ENCODE peak calls at places on chromosomes 5 and 9, in six cellular contexts. R is OCI-LY7, G is GM12865, A is heart right ventricle, E is cardiac muscle cell, B is cardiac fibroblast. T is an unnamed sample.

GRCh38 chr5:73945505-73945904 is 319.5 kb downstream of the ARHGEF28 start:
- DNase-seq in R (no peak), G (peak; percentile 21), A (no peak), E (no peak), B (no peak), T (no peak)

GRCh38 chr5:36152324-36153298 is 700 bp downstream of the SKP2 start:
- DNase-seq in R (peak; percentile 20), G (peak; percentile 10), A (no peak), E (peak; percentile 35), B (peak; percentile 27), T (peak; percentile 54)

GRCh38 chr5:64767959-64768357 is 533 bp downstream of the SREK1IP1 start:
- DNase-seq in R (peak; percentile 53), G (peak; percentile 44), A (no peak), E (no peak), B (no peak), T (peak; percentile 35)

GRCh38 chr5:10543585-10544040 is 20.3 kb upstream of the ANKRD33B start:
- DNase-seq in R (no peak), G (no peak), A (no peak), E (no peak), B (no peak), T (no peak)

GRCh38 chr5:150184990-150185952 is 4.6 kb upstream of the SLC6A7 start:
- DNase-seq in R (no peak), G (no peak), A (no peak), E (no peak), B (no peak), T (no peak)

GRCh38 chr9:109831996-109832395 is 52.0 kb downstream of the PALM2AKAP2 start:
- DNase-seq in R (no peak), G (no peak), A (no peak), E (peak; percentile 15), B (peak; percentile 15), T (no peak)

GRCh38 chr9:115997923-115998322 is 155.7 kb upstream of the PAPPA start:
- DNase-seq in R (no peak), G (no peak), A (no peak), E (peak; percentile 87), B (peak; percentile 82), T (peak; percentile 87)

GRCh38 chr9:137985637-137986071 is 108.1 kb downstream of the CACNA1B start:
- DNase-seq in R (no peak), G (no peak), A (no peak), E (no peak), B (no peak), T (no peak)

GRCh38 chr5:157072508-157072907 is 13.6 kb upstream of the HAVCR1 start:
- DNase-seq in R (no peak), G (no peak), A (no peak), E (no peak), B (no peak), T (no peak)

GRCh38 chr5:150148408-150148927 is 7.2 kb downstream of the PDGFRB start:
- DNase-seq in R (no peak), G (no peak), A (no peak), E (peak; percentile 59), B (peak; percentile 58), T (no peak)

GRCh38 chr5:69493235-69493925 is 790 bp downstream of the OCLN start:
- DNase-seq in R (no peak), G (peak; percentile 81), A (peak; percentile 7), E (peak; percentile 30), B (no peak), T (no peak)

GRCh38 chr9:6272229-6272597 is 56.0 kb upstream of the TPD52L3 start:
- DNase-seq in R (no peak), G (no peak), A (peak; percentile 20), E (peak; percentile 96), B (peak; percentile 97), T (peak; percentile 95)

GRCh38 chr5:119852140-119852539 is 222.8 kb downstream of the FAM170A start:
- DNase-seq in R (no peak), G (no peak), A (no peak), E (no peak), B (no peak), T (no peak)

GRCh38 chr5:82489668-82490067 is 211.5 kb upstream of the RPS23 start:
- DNase-seq in R (no peak), G (no peak), A (no peak), E (no peak), B (no peak), T (no peak)

GRCh38 chr9:73426226-73426625 is 274.6 kb downstream of the ANXA1 start:
- DNase-seq in R (no peak), G (no peak), A (no peak), E (no peak), B (no peak), T (no peak)

GRCh38 chr5:137695651-137696428 is 40.0 kb downstream of the KLHL3 start:
- DNase-seq in R (no peak), G (no peak), A (peak; percentile 27), E (peak; percentile 8), B (peak; percentile 17), T (no peak)

GRCh38 chr5:181167814-181168488 is 20.6 kb downstream of the OR2V2 start:
- DNase-seq in R (peak; percentile 63), G (peak; percentile 40), A (no peak), E (no peak), B (no peak), T (no peak)

GRCh38 chr5:102959055-102959454 is 160.9 kb downstream of the GIN1 start:
- DNase-seq in R (no peak), G (peak; percentile 5), A (no peak), E (peak; percentile 85), B (peak; percentile 90), T (peak; percentile 94)

GRCh38 chr9:81211741-81212140 is 477.6 kb downstream of the TLE1 start:
- DNase-seq in R (no peak), G (no peak), A (no peak), E (no peak), B (no peak), T (no peak)

GRCh38 chr5:106875591-106876297 is 795.0 kb downstream of the EFNA5 start:
- DNase-seq in R (peak; percentile 9), G (peak; percentile 66), A (no peak), E (peak; percentile 8), B (peak; percentile 16), T (peak; percentile 57)

GRCh38 chr5:134086215-134086942 is 28.1 kb upstream of the TCF7 start:
- DNase-seq in R (no peak), G (no peak), A (no peak), E (no peak), B (no peak), T (no peak)

GRCh38 chr5:73940026-73940425 is 314.0 kb downstream of the ARHGEF28 start:
- DNase-seq in R (no peak), G (no peak), A (no peak), E (peak; percentile 38), B (peak; percentile 43), T (peak; percentile 57)

GRCh38 chr9:126838055-126838811 is 22.2 kb upstream of the ZBTB34 start:
- DNase-seq in R (no peak), G (peak; percentile 44), A (no peak), E (no peak), B (no peak), T (no peak)

GRCh38 chr9:76400534-76401096 is 6.4 kb upstream of the RFK start:
- DNase-seq in R (no peak), G (no peak), A (no peak), E (no peak), B (no peak), T (no peak)

GRCh38 chr5:172556971-172557461 is 84.0 kb upstream of the NEURL1B start:
- DNase-seq in R (no peak), G (no peak), A (peak; percentile 58), E (peak; percentile 47), B (peak; percentile 41), T (peak; percentile 19)

GRCh38 chr5:8320244-8320643 is 451.3 kb downstream of the MTRR start:
- DNase-seq in R (no peak), G (no peak), A (no peak), E (no peak), B (no peak), T (no peak)

GRCh38 chr9:130417602-130418001 is 27.2 kb upstream of the ASS1 start:
- DNase-seq in R (peak; percentile 10), G (peak; percentile 8), A (no peak), E (no peak), B (no peak), T (peak; percentile 26)

GRCh38 chr9:115182264-115182663 is 64.3 kb upstream of the TNC start:
- DNase-seq in R (no peak), G (no peak), A (no peak), E (no peak), B (no peak), T (no peak)

GRCh38 chr5:81817980-81818379 is 67.1 kb upstream of the SSBP2 start:
- DNase-seq in R (no peak), G (peak; percentile 4), A (no peak), E (no peak), B (no peak), T (no peak)

DNA sequence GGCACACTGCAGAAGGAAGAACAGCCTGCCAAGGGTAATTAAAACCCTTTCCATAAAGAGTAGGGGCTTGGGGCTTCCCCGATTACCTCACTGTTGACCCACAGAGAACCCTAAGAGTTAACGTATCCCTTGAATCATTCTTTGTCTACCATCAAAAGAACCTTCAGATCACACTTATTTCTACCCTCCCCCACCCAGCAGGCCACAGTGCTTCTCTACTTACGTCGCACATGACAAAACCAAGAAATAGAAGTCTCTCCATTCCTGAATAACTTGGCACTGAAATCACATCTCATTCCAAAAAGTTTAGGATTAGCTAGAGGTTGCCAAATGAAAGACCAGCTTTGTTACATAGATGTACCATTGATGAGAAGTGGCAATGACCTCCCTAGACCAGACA is 268.7 kb upstream of the GAS1 start:
- DNase-seq in R (no peak), G (no peak), A (no peak), E (no peak), B (no peak), T (no peak)
- H3K4me3 ChIP-seq in R (no peak overlapping the region), G (no peak overlapping the region), A (no peak overlapping the region), E (no peak overlapping the region), B (no peak overlapping the region), T (no peak overlapping the region)

GRCh38 chr5:60295423-60295822 is 401.9 kb upstream of the PDE4D start:
- DNase-seq in R (peak; percentile 29), G (peak; percentile 57), A (peak; percentile 12), E (peak; percentile 52), B (peak; percentile 22), T (peak; percentile 72)
- TF ChIP-seq CTCF in R (peak; percentile 67), G (peak; percentile 56), A (peak; percentile 48), E (peak; percentile 63), B (peak; percentile 24), T (peak; percentile 88)

GRCh38 chr9:37035472-37036236 is 1.6 kb upstream of the PAX5 start:
- DNase-seq in R (peak; percentile 47), G (peak; percentile 45), A (no peak), E (no peak), B (no peak), T (no peak)
- H3K4me3 ChIP-seq in R (peak overlapping the region; percentile 88), G (peak overlapping the region; percentile 87), A (no peak overlapping the region), E (peak overlapping the region; percentile 0), B (no peak overlapping the region), T (no peak overlapping the region)

DNA sequence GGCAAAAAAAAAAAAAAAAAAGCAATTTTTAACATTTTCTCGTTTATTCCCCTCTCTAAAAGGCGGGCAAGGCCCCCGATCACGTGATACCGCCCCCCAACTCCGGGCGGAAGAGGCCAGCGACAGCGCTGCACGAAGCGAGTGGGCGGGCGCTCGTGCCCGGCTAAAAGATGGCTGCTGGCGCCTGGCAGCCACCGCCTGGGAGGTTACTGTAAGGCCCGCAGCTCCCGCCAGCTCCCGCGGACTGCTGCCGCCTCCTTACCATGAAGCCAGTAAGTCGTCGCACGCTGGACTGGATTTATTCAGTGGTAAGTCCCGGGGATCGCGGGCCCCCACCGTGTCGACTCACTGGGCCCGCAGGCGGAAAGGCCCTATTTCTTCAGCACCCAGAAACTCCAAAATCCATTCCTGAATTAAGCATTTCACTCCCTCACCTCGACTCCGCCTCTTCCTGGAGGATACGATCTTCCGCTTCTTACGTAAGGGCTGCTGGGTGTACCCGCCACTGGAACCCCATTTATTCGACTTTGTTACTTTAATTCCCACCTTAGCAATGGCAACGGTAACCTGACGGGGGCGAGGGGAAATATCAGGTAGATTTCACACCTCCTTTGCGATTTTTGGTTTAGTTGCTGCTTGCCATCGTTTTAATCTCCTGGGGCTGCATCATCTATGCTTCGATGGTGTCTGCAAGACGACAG is at the start of the genes SMIM27 and TOPORS:
- DNase-seq in R (peak; percentile 94), G (peak; percentile 94), A (peak; percentile 90), E (peak; percentile 94), B (peak; percentile 93), T (peak; percentile 94)
- TF ChIP-seq CTCF in R (peak; percentile 37), G (no peak), A (no peak), E (no peak), B (no peak), T (no peak)

T was measured in choroid plexus epithelial cell.